ENCODE peak calls at places on chromosome 20, in nine cellular contexts. T is coronary artery, X is HCT116, Q is transverse colon, N is body of pancreas, K is adrenal gland, B is tibial nerve, S is uterus, F is hepatocyte. U is an unnamed sample.

GRCh38 chr20:10648651-10649050 is 25.1 kb downstream of the JAG1 start:
- DNase-seq in T (peak), X (no peak), Q (peak), N (no peak), K (no peak), B (no peak), S (no peak), F (no peak), U (no peak)

GRCh38 chr20:20455945-20456344 is 88.0 kb downstream of the INSM1 start:
- DNase-seq in T (no peak), X (no peak), Q (no peak), N (no peak), K (no peak), B (no peak), S (no peak), F (no peak), U (no peak)

GRCh38 chr20:39491711-39492110 is 529.6 kb downstream of the DHX35 start:
- DNase-seq in T (no peak), X (no peak), Q (no peak), N (no peak), K (no peak), B (no peak), S (no peak), F (no peak), U (no peak)

GRCh38 chr20:1414982-1415381 is 22.1 kb upstream of the FKBP1A start:
- DNase-seq in T (no peak), X (no peak), Q (no peak), N (no peak), K (no peak), B (no peak), S (no peak), F (no peak), U (no peak)

GRCh38 chr20:32510120-32510600 is 75.0 kb downstream of the NOL4L start:
- DNase-seq in T (no peak), X (no peak), Q (no peak), N (no peak), K (no peak), B (no peak), S (no peak), F (peak), U (no peak)

GRCh38 chr20:32327087-32327681 is 30.9 kb upstream of the ASXL1 start:
- DNase-seq in T (no peak), X (no peak), Q (no peak), N (no peak), K (no peak), B (no peak), S (no peak), F (peak), U (no peak)

GRCh38 chr20:33404281-33404680 is 3.0 kb upstream of the CDK5RAP1 start:
- DNase-seq in T (no peak), X (no peak), Q (no peak), N (no peak), K (no peak), B (no peak), S (no peak), F (no peak), U (no peak)

GRCh38 chr20:50762435-50763201 is 31.2 kb downstream of the PARD6B start:
- DNase-seq in T (peak), X (no peak), Q (peak), N (peak), K (peak), B (no peak), S (peak), F (peak), U (peak)

GRCh38 chr20:51500311-51500710 is 42.2 kb downstream of the NFATC2 start:
- DNase-seq in T (peak), X (no peak), Q (no peak), N (no peak), K (no peak), B (no peak), S (no peak), F (no peak), U (no peak)

GRCh38 chr20:53030061-53030460 is 57.9 kb downstream of the TSHZ2 start:
- DNase-seq in T (no peak), X (no peak), Q (no peak), N (no peak), K (no peak), B (no peak), S (no peak), F (no peak), U (no peak)

GRCh38 chr20:25248501-25249172 is 752 bp downstream of the PYGB start:
- DNase-seq in T (no peak), X (no peak), Q (peak), N (peak), K (peak), B (no peak), S (no peak), F (peak), U (no peak)

GRCh38 chr20:30376767-30377658 is 880.5 kb upstream of the DEFB115 start:
- DNase-seq in T (peak), X (peak), Q (peak), N (peak), K (peak), B (peak), S (peak), F (peak), U (peak)

GRCh38 chr20:5945963-5946362 is 4.4 kb downstream of the TRMT6 start:
- DNase-seq in T (no peak), X (no peak), Q (no peak), N (no peak), K (no peak), B (no peak), S (no peak), F (no peak), U (no peak)

GRCh38 chr20:46683939-46684750 is 5.1 kb downstream of the TP53RK start:
- DNase-seq in T (peak), X (no peak), Q (no peak), N (peak), K (peak), B (peak), S (peak), F (peak), U (no peak)
- H3K27ac ChIP-seq in T (no peak), X (no peak), Q (no peak), N (no peak), K (no peak), B (no peak), S (peak), F (peak), U (peak)

GRCh38 chr20:49320460-49320859 is 42.6 kb upstream of the ZNFX1 start:
- DNase-seq in T (no peak), X (peak), Q (no peak), N (no peak), K (no peak), B (no peak), S (no peak), F (peak), U (no peak)
- TF ChIP-seq CTCF in T (peak), X (peak), Q (no peak), N (no peak), K (peak), B (no peak), S (no peak), F (peak), U (peak)

DNA sequence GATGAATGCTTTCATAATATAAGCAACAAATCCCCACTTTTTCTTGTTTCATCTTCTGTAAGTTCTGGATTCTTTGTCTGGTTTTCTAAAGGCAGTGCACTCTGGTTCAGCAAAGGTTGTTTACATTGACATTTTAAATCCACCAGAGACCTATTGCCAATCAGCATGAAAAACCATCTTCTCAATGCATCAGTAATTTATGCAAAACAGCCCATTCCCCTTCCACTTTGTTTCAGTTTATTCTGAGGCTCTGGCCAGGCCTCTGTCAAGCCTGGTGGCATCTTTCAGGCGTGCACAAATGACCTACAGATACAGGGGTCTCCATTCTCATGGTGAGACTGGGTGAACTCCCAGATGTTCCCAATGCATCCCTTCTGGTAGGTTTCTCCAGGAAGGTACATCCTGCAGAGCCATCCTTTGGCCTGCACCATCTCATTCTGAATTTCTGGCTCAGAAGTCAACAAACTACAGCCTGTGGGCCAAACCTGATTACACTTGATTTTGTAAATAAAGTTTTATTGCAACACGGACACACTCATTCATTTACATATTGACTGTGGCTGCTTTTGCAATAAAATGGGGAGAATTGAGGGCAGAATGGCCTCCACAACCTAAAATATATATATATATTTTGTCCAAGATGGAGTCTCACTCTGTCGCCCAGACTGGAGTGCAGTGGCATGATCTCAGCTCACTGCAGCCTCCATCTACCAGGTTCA is 405.4 kb downstream of the PREX1 start:
- DNase-seq in T (no peak), X (no peak), Q (no peak), N (no peak), K (no peak), B (no peak), S (no peak), F (no peak), U (no peak)
- H3K27ac ChIP-seq in T (no peak), X (no peak), Q (no peak), N (no peak), K (no peak), B (no peak), S (no peak), F (no peak), U (no peak)

GRCh38 chr20:15726416-15726815 is 846.8 kb downstream of the KIF16B start:
- DNase-seq in T (no peak), X (no peak), Q (no peak), N (no peak), K (no peak), B (no peak), S (no peak), F (no peak), U (no peak)
- TF ChIP-seq CTCF in T (no peak), X (no peak), Q (no peak), N (no peak), K (no peak), B (no peak), S (no peak), F (no peak), U (no peak)

DNA sequence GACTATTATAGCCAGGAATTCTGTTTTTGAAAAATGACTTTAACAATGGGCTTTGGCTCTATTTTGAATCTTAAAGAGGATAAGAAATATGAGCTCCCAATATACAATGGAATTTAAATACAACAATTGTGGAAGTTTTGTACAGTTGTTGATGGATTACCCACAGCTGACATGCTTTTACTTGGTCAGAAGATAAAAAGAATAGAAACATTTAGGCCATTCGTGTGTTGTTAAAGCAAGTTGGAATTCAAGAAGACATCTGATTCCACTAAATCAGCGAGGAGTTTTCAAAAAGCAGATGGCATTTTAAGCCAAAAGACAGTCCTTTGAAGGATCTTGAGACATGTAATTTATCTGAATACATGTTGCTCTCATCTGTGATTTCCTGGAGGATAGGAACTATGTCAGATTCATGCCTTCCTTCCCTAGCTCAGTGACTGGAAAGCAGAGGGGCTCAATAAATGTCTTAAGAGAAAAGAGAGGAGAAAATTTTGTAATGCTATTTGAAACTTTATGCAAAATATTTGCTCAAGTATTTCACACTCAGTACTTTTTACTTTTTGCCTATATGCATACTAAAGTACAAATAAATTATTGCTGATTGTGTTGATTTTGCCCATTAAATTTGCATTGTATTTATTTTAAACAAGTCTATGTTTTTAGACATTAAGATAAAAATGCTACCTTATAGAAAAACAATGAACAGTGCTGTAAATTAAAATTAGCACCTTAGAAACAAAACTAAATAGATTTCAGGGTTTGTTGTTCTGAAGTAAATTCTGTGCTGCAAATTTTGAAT is 733.8 kb upstream of the FLRT3 start:
- DNase-seq in T (no peak), X (no peak), Q (no peak), N (no peak), K (no peak), B (no peak), S (no peak), F (no peak), U (no peak)
- H3K27ac ChIP-seq in T (no peak), X (no peak), Q (no peak), N (no peak), K (no peak), B (no peak), S (no peak), F (no peak), U (no peak)

GRCh38 chr20:62237772-62238568 is at the start of gene OSBPL2:
- DNase-seq in T (peak), X (peak), Q (peak), N (peak), K (peak), B (peak), S (peak), F (peak), U (peak)
- TF ChIP-seq CTCF in T (no peak), X (no peak), Q (no peak), N (no peak), K (no peak), B (no peak), S (no peak), F (no peak), U (no peak)

GRCh38 chr20:62002882-62003480 is 62.7 kb downstream of the TAF4 start:
- DNase-seq in T (no peak), X (no peak), Q (no peak), N (peak), K (no peak), B (no peak), S (no peak), F (peak), U (no peak)
- H3K27ac ChIP-seq in T (no peak), X (no peak), Q (no peak), N (no peak), K (no peak), B (no peak), S (no peak), F (peak), U (no peak)

GRCh38 chr20:56968386-56969048 is 297.9 kb downstream of the BMP7 start:
- DNase-seq in T (no peak), X (no peak), Q (no peak), N (no peak), K (no peak), B (no peak), S (no peak), F (no peak), U (no peak)

GRCh38 chr20:56967916-56968315 is 298.5 kb downstream of the BMP7 start:
- DNase-seq in T (no peak), X (no peak), Q (no peak), N (no peak), K (no peak), B (no peak), S (no peak), F (no peak), U (no peak)

GRCh38 chr20:56964886-56965285 is 301.6 kb downstream of the BMP7 start:
- DNase-seq in T (no peak), X (no peak), Q (no peak), N (no peak), K (no peak), B (no peak), S (no peak), F (no peak), U (no peak)
- TF ChIP-seq CTCF in T (no peak), X (no peak), Q (no peak), N (no peak), K (no peak), B (no peak), S (no peak), F (no peak), U (no peak)

GRCh38 chr20:14885661-14886060 is 548.2 kb upstream of the FLRT3 start:
- DNase-seq in T (no peak), X (no peak), Q (no peak), N (no peak), K (no peak), B (no peak), S (no peak), F (no peak), U (no peak)

GRCh38 chr20:14889503-14890125 is 552.2 kb upstream of the FLRT3 start:
- DNase-seq in T (no peak), X (no peak), Q (no peak), N (no peak), K (no peak), B (no peak), S (no peak), F (no peak), U (no peak)

GRCh38 chr20:14892782-14893181 is 555.4 kb upstream of the FLRT3 start:
- DNase-seq in T (no peak), X (no peak), Q (peak), N (no peak), K (no peak), B (no peak), S (no peak), F (no peak), U (no peak)

GRCh38 chr20:14890713-14891112 is 553.3 kb upstream of the FLRT3 start:
- DNase-seq in T (no peak), X (no peak), Q (no peak), N (no peak), K (no peak), B (no peak), S (no peak), F (no peak), U (no peak)

GRCh38 chr20:14888172-14888571 is 550.8 kb upstream of the FLRT3 start:
- DNase-seq in T (no peak), X (no peak), Q (no peak), N (no peak), K (no peak), B (no peak), S (no peak), F (no peak), U (no peak)
- H3K27ac ChIP-seq in T (no peak), X (no peak), Q (no peak), N (no peak), K (no peak), B (no peak), S (no peak), F (no peak), U (no peak)

U was measured in thoracic aorta.